ENCODE peak calls at places on chromosomes 3 and 15, in nine cellular contexts. B is anterior cingulate cortex; I is NT2/D1; O is cardiac fibroblast; C is B cell; U is GF-D8; W is activated CD4-positive, alpha-beta T cell treated with anti-CD3 and anti-CD28 coated beads, Interleukin-2, amount 10 ng/mL, durations not matched to agents 7 days and 5 days; F is activated gamma-delta T cell treated with Interleukin-2 at 50 U/mL for 16 hours; D is CD8-positive, alpha-beta memory T cell. A is an unnamed sample.

GRCh38 chr3:159249472-159250131 is 447.7 kb downstream of the MFSD1 start:
- DNase-seq in B (no peak), I (no peak), O (no peak), C (no peak), U (no peak), W (no peak), F (no peak), D (no peak), A (no peak)

GRCh38 chr15:89822030-89822429 is 7.4 kb upstream of the ANPEP start:
- DNase-seq in B (no peak), I (no peak), O (no peak), C (no peak), U (no peak), W (no peak), F (no peak), D (no peak), A (no peak)

GRCh38 chr3:89059201-89059600 is 48.2 kb upstream of the EPHA3 start:
- DNase-seq in B (no peak), I (no peak), O (peak), C (no peak), U (peak), W (no peak), F (no peak), D (no peak), A (peak)

GRCh38 chr15:36428102-36428845 is 151.2 kb upstream of the CDIN1 start:
- DNase-seq in B (no peak), I (peak), O (peak), C (no peak), U (no peak), W (no peak), F (no peak), D (no peak), A (peak)

GRCh38 chr3:186882125-186882524 is 39.6 kb downstream of the ADIPOQ start:
- DNase-seq in B (no peak), I (no peak), O (no peak), C (no peak), U (no peak), W (no peak), F (no peak), D (no peak), A (no peak)

GRCh38 chr3:147661916-147662315 is 252.8 kb downstream of the ZIC1 start:
- DNase-seq in B (no peak), I (no peak), O (no peak), C (no peak), U (no peak), W (no peak), F (no peak), D (no peak), A (no peak)

GRCh38 chr3:45124379-45124778 is 21.8 kb downstream of the CDCP1 start:
- DNase-seq in B (no peak), I (no peak), O (peak), C (no peak), U (no peak), W (no peak), F (no peak), D (no peak), A (no peak)

GRCh38 chr3:9754678-9755077 is 4.9 kb downstream of the OGG1 start:
- DNase-seq in B (no peak), I (no peak), O (peak), C (no peak), U (peak), W (no peak), F (no peak), D (no peak), A (no peak)

GRCh38 chr3:125634346-125634964 is 39.2 kb upstream of the OSBPL11 start:
- DNase-seq in B (no peak), I (no peak), O (no peak), C (no peak), U (peak), W (no peak), F (no peak), D (no peak), A (no peak)

GRCh38 chr15:89898628-89899302 is 5.0 kb upstream of the AP3S2 start:
- DNase-seq in B (no peak), I (peak), O (peak), C (peak), U (peak), W (peak), F (peak), D (peak), A (peak)

GRCh38 chr15:29472901-29473423 is 203.3 kb upstream of the NSMCE3 start:
- DNase-seq in B (no peak), I (no peak), O (no peak), C (no peak), U (no peak), W (no peak), F (no peak), D (no peak), A (no peak)

GRCh38 chr3:114899186-114899931 is 247.7 kb downstream of the ZBTB20 start:
- DNase-seq in B (peak), I (no peak), O (no peak), C (no peak), U (peak), W (no peak), F (no peak), D (no peak), A (no peak)

GRCh38 chr3:195717852-195718476 is 2.8 kb upstream of the MUC20 start:
- DNase-seq in B (no peak), I (no peak), O (no peak), C (no peak), U (no peak), W (no peak), F (no peak), D (no peak), A (no peak)

GRCh38 chr3:193863657-193864323 is 270.8 kb downstream of the OPA1 start:
- DNase-seq in B (no peak), I (no peak), O (peak), C (no peak), U (no peak), W (no peak), F (no peak), D (no peak), A (no peak)

GRCh38 chr3:106542101-106542769 is 673.4 kb upstream of the CBLB start:
- DNase-seq in B (no peak), I (peak), O (peak), C (no peak), U (no peak), W (no peak), F (no peak), D (no peak), A (peak)

GRCh38 chr3:42746455-42747450 is 26.3 kb downstream of the CCDC13 start:
- DNase-seq in B (peak), I (no peak), O (peak), C (no peak), U (no peak), W (no peak), F (no peak), D (no peak), A (peak)

GRCh38 chr15:99369250-99369649 is 118.0 kb downstream of the LRRC28 start:
- DNase-seq in B (no peak), I (no peak), O (no peak), C (no peak), U (no peak), W (no peak), F (no peak), D (no peak), A (no peak)

GRCh38 chr3:149801200-149801599 is 8.8 kb upstream of the ANKUB1 start:
- DNase-seq in B (no peak), I (no peak), O (no peak), C (no peak), U (no peak), W (no peak), F (no peak), D (no peak), A (no peak)

GRCh38 chr3:126446301-126446700 is 29.4 kb downstream of the ZXDC start:
- DNase-seq in B (no peak), I (no peak), O (no peak), C (no peak), U (no peak), W (no peak), F (no peak), D (no peak), A (no peak)

GRCh38 chr15:65930134-65930533 is 60.8 kb downstream of the RAB11A start:
- DNase-seq in B (no peak), I (no peak), O (no peak), C (no peak), U (no peak), W (no peak), F (no peak), D (no peak), A (no peak)

GRCh38 chr3:43105597-43106292 is at the start of gene POMGNT2:
- DNase-seq in B (peak), I (peak), O (peak), C (peak), U (no peak), W (peak), F (peak), D (peak), A (peak)

GRCh38 chr15:39511000-39511914 is 69.6 kb upstream of the THBS1 start:
- DNase-seq in B (no peak), I (no peak), O (peak), C (no peak), U (no peak), W (no peak), F (no peak), D (no peak), A (peak)

A was measured in fibroblast of villous mesenchyme.